ENCODE peak calls at places on chromosome X, in nine cellular contexts. M is AG04450, T is HFFc6, I is ovary, S is ascending aorta, J is psoas muscle, D is K562, Z is A549, X is upper lobe of right lung. Q is an unnamed sample.

GRCh38 chrX:129777218-129777768 is 2.5 kb upstream of the SASH3 start:
- DNase-seq in M (no peak), X (peak), D (no peak), I (no peak), S (no peak), J (peak), Z (no peak), T (no peak), Q (peak)

GRCh38 chrX:20333672-20334071 is 67.0 kb upstream of the RPS6KA3 start:
- DNase-seq in X (no peak), M (no peak), I (no peak), D (no peak), T (no peak), S (no peak), J (no peak), Z (no peak), Q (no peak)

GRCh38 chrX:30489323-30489722 is 88.2 kb downstream of the TASL start:
- DNase-seq in J (no peak), T (no peak), X (no peak), D (peak), Z (peak), S (no peak), I (no peak), M (no peak), Q (no peak)

GRCh38 chrX:150863191-150863590 is 35.3 kb downstream of the CD99L2 start:
- DNase-seq in S (no peak), T (no peak), I (no peak), D (no peak), M (no peak), Z (no peak), J (no peak), X (no peak), Q (no peak)

GRCh38 chrX:137051978-137052640 is 18.3 kb upstream of the GPR101 start:
- DNase-seq in J (peak), I (peak), X (peak), T (peak), Z (peak), D (peak), M (no peak), S (no peak), Q (peak)

GRCh38 chrX:78997870-78998558 is 52.8 kb downstream of the P2RY10 start:
- DNase-seq in X (no peak), I (no peak), J (no peak), M (no peak), D (no peak), T (no peak), Z (no peak), S (no peak), Q (no peak)

GRCh38 chrX:123425471-123425870 is 241.4 kb downstream of the GRIA3 start:
- DNase-seq in M (no peak), S (no peak), Z (no peak), T (no peak), D (no peak), J (no peak), I (no peak), X (no peak), Q (no peak)

GRCh38 chrX:118965395-118965794 is 9.0 kb upstream of the LONRF3 start:
- DNase-seq in D (peak), J (no peak), T (no peak), M (no peak), I (no peak), X (no peak), Z (no peak), S (no peak), Q (no peak)

GRCh38 chrX:20215565-20215964 is 51.1 kb downstream of the RPS6KA3 start:
- DNase-seq in Z (no peak), T (no peak), D (no peak), X (no peak), I (no peak), S (no peak), J (no peak), M (no peak), Q (no peak)

GRCh38 chrX:149365061-149365460 is 140.0 kb downstream of the IDS start:
- DNase-seq in I (no peak), T (no peak), J (no peak), M (no peak), D (no peak), Z (no peak), S (no peak), X (no peak), Q (no peak)

GRCh38 chrX:11016728-11017127 is 94.4 kb upstream of the HCCS start:
- DNase-seq in X (no peak), J (no peak), Z (no peak), I (no peak), M (no peak), T (no peak), S (no peak), D (no peak), Q (no peak)

GRCh38 chrX:108070891-108071290 is 20.5 kb downstream of the PSMD10 start:
- DNase-seq in J (no peak), M (peak), I (no peak), X (no peak), S (no peak), Z (no peak), D (no peak), T (peak), Q (no peak)

GRCh38 chrX:152600853-152601635 is 36.7 kb upstream of the GABRQ start:
- DNase-seq in S (no peak), M (no peak), I (no peak), D (no peak), T (no peak), Z (no peak), X (no peak), J (no peak), Q (no peak)

GRCh38 chrX:134020910-134021309 is 35.5 kb upstream of the GPC3 start:
- DNase-seq in Z (no peak), S (no peak), M (no peak), T (no peak), D (no peak), J (no peak), X (no peak), I (no peak), Q (no peak)

GRCh38 chrX:120514236-120514635 is 45.1 kb upstream of the LAMP2 start:
- DNase-seq in S (no peak), T (peak), X (no peak), I (no peak), Z (peak), M (no peak), J (no peak), D (peak), Q (no peak)

GRCh38 chrX:118730500-118731247 is 3.3 kb downstream of the IL13RA1 start:
- DNase-seq in J (no peak), S (no peak), T (peak), I (no peak), M (no peak), D (no peak), Z (no peak), X (no peak), Q (no peak)

GRCh38 chrX:43655151-43655676 is 885 bp upstream of the MAOA start:
- DNase-seq in M (no peak), S (no peak), D (no peak), T (no peak), I (peak), X (peak), Z (peak), J (peak), Q (peak)

GRCh38 chrX:14095702-14096101 is 66.0 kb upstream of the GEMIN8 start:
- DNase-seq in X (no peak), J (peak), T (peak), S (no peak), M (peak), D (peak), I (peak), Z (no peak), Q (no peak)

GRCh38 chrX:54495814-54496516 is at the start of gene FGD1:
- DNase-seq in X (peak), M (no peak), D (peak), Z (peak), S (no peak), I (peak), J (peak), T (peak), Q (no peak)

GRCh38 chrX:140672840-140673731 is 36.5 kb upstream of the LINC00632 start:
- DNase-seq in D (no peak), Z (no peak), J (no peak), I (no peak), X (no peak), M (no peak), S (no peak), T (no peak), Q (no peak)

DNA sequence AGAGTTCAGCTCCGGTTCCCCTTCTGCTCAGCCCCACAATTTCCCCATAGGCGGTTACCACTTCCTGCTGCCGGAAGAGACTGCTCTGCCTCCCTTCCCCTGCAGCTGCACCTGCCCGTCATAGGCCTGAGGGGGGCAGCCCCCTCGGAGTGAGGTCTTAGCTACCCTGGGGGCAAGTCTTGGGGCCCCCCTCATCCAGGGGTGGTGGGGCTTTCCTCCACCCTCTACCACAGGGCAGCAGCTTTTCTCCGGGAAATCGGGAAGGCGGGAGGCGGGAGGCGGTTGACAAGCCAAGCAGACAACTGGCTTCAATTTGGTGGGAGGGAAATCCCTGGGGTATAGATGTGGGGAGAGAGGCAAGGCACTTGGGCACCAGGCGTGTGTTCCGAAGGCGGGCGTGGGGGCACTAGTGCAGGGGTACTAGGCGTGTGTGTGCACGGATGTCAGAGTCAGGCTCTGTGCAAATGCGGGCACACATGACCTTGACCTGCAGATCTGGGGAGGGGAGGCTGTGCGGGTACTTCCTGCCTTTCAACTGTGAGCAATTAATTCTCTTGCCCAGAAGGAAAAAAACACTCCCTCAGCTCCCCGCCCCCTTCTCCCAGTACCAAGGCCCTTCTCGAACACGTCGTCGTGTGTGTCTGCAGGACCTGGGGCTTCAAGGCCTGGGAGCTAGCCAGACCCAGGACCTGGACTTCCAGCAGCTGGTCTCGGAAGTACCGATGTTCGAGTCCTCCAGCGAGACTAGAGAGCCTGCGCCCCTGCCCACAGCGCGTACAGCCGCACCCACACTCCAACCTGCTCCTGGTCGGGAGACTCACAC is 1.0 kb upstream of the ARHGAP4 start:
- DNase-seq in Z (no peak), J (peak), M (no peak), T (no peak), S (no peak), D (peak), I (peak), X (peak), Q (peak)
- TF ChIP-seq CTCF in Z (no peak), J (no peak), M (no peak), T (no peak), S (no peak), D (peak), I (no peak), X (no peak), Q (no peak)

GRCh38 chrX:70554081-70554480 is 109.4 kb downstream of the DLG3 start:
- DNase-seq in D (no peak), X (no peak), T (peak), I (no peak), J (no peak), Z (peak), M (no peak), S (no peak), Q (no peak)
- TF ChIP-seq CTCF in D (no peak), X (peak), T (peak), I (no peak), J (no peak), Z (peak), M (peak), S (no peak), Q (no peak)

DNA sequence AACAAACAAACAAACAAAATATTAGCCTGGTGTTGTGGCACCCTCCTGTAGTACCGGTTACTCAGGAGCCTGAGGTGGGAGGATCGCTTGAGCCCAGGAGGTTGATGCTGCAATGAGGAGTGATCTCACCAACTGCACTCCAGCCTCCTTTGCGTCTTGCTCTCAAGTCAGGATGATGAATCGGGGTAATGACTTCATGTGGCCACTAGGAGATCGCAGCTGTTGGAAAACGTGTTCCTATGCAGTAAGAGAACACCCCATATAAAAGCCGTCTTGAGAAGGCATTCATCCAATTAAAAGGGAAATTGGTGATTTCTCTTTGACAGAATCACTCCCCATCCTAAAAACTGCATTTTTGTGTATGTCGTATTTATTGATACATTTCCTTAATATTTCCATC is 6.9 kb downstream of the CCNB3 start:
- DNase-seq in T (peak), S (no peak), M (no peak), X (no peak), J (no peak), D (no peak), Z (no peak), I (no peak), Q (no peak)
- TF ChIP-seq CTCF in T (peak), S (no peak), M (peak), X (no peak), J (peak), D (peak), Z (peak), I (no peak), Q (no peak)

DNA sequence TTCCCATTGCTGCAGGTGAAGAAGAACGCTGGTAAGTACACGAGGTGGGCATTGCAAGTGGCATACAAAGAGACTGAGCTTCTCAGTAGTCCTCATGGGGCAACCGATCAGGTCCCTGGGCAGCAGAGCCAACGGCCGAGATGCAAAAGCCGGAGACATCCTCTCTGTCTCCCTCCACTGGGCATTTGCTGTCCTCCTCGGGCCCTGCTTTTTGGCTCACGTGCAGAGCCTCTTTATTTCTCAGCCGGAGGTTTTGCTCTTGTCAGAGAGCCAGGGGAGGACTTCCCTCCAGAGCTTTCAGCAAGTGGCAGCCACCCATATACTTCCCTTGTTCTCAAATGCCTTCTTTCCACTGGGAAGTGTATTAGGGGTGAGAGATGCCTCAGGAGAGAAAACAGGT is 18.0 kb downstream of the STARD8 start:
- DNase-seq in Z (no peak), I (no peak), S (no peak), T (no peak), X (no peak), M (no peak), J (no peak), D (no peak), Q (no peak)
- TF ChIP-seq CTCF in Z (no peak), I (no peak), S (no peak), T (no peak), X (peak), M (peak), J (no peak), D (no peak), Q (no peak)

DNA sequence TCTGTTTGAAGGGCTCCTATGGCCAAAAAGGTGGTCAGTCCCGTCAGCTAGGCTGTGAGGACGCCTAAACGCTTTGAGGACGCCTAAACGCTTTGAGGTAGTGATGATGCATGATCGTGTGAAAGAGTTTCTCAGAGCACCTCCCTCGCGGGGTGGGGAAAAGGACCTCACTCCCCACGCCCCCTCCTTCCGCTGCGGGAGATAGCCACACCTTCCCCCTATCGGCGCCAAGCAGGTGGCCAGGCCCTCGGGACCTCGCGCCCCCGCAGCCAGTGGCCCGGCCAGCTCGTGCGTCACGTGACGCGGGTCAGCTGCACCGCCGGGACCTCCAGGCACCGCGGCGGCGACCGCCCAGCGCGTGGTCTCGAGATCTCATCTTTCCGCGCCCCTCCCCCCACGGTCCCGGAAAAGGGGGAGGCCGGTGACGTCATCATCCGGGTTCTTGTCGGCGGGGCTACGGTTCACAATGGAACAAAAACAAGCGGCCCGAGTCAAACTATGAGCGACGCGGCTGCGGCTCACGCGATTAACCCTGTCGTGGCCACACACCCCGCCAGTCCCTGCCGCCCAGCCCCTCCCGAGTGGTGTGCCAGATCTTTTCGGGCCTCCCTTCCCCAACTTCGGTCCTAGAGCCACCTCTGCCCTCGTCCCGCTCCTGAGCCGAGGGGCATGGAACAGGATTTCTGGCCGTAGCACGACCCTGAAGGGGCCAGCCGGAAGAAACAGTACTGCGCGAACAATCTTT is 713 bp upstream of the USP9X start:
- DNase-seq in J (peak), S (peak), I (peak), T (peak), D (peak), Z (peak), X (peak), M (peak), Q (peak)
- TF ChIP-seq CTCF in J (no peak), S (no peak), I (no peak), T (no peak), D (no peak), Z (no peak), X (no peak), M (no peak), Q (no peak)

DNA sequence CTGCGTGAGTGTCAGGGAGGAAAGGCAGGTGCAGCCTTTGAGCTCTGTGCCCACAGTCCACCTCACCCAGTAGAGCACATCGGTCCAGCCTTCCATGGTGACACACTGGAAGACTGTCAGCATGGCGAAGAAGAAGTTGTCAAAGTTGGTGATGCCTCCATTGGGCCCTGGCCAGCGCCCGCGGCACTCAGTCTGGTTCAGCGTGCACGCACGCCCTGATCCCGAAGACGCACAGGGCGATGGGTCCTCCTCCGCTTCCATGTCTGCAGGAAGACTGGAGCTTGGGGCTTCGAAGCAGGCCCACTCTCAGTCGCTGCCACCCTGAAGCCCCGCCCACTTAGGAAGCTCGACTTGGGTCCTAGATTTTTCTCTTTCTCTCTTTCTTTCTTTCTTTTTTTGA is 5.0 kb downstream of the CACNA1F start:
- DNase-seq in S (no peak), T (no peak), X (no peak), I (no peak), D (no peak), J (no peak), M (no peak), Z (no peak), Q (no peak)
- TF ChIP-seq CTCF in S (no peak), T (no peak), X (no peak), I (no peak), D (no peak), J (no peak), M (no peak), Z (no peak), Q (no peak)

DNA sequence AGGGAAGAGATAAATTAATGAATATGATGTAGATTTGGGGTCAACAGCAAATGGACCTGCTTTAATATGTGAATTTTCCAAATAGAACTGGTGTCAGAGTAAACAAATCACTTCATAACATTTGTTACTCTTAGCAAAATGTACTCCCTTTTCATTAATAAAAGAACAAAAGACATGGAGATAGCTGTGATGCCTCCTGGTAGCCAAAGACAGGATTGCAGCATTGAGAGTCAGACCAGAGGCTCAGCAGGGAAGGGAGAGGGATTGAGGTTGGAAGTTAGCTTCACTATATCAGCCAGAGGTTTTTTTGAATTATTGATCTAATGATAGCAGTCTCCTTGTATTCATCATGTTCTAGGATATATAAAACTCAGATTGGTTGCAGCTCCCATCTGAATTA is 17.4 kb upstream of the RAB40A start:
- DNase-seq in I (no peak), S (no peak), D (no peak), J (no peak), M (no peak), X (no peak), T (no peak), Z (no peak), Q (no peak)
- TF ChIP-seq CTCF in I (no peak), S (no peak), D (no peak), J (no peak), M (no peak), X (no peak), T (no peak), Z (no peak), Q (no peak)

DNA sequence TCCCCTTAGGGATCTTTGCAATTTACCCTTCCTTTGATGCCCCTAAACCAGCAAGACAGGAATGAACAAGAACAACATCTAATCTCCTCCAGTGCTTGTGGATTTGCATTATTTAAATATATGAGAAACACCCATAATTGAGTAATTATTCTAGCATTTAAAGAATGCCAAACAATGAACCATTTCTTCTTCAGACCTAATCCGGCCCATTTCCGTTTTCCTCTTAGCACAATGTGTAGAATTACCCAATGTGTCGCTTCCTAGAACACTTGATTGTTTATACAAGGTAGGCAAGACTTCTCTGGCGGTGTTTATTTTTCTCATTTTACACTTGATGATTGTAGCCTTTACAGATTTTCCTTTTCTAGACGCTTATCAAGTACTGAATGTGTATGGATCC is 43.5 kb downstream of the CLDN34 start:
- DNase-seq in I (no peak), J (no peak), X (no peak), Z (no peak), T (peak), S (no peak), M (no peak), D (no peak), Q (no peak)
- TF ChIP-seq CTCF in I (no peak), J (no peak), X (no peak), Z (no peak), T (no peak), S (no peak), M (no peak), D (no peak), Q (no peak)

GRCh38 chrX:39961441-39961840 is 136.3 kb downstream of the BCOR start:
- DNase-seq in T (no peak), S (no peak), J (no peak), Z (no peak), I (no peak), X (no peak), M (no peak), D (no peak), Q (no peak)
- TF ChIP-seq CTCF in T (no peak), S (no peak), J (no peak), Z (no peak), I (no peak), X (no peak), M (no peak), D (no peak), Q (no peak)

Q was measured in natural killer cell.